ENCODE peak calls at places on chromosomes 2 and 18, in four cellular contexts. One of them, this sample, is unnamed.

GRCh38 chr2:173218331-173219056 is 136.2 kb upstream of the CDCA7 start:
- DNase-seq in fibroblast of lung: no peak
- DNase-seq in mammary epithelial cell: peak; percentile 40
- DNase-seq in PC-3: no peak
- DNase-seq in this sample: no peak

GRCh38 chr2:109397883-109398282 is 215.9 kb downstream of the SEPTIN10 start:
- DNase-seq in fibroblast of lung: no peak
- DNase-seq in mammary epithelial cell: no peak
- DNase-seq in PC-3: no peak
- DNase-seq in this sample: no peak

GRCh38 chr2:157032019-157032418 is 225.5 kb upstream of the GALNT5 start:
- DNase-seq in fibroblast of lung: peak; percentile 97
- DNase-seq in mammary epithelial cell: peak; percentile 88
- DNase-seq in PC-3: peak; percentile 96
- DNase-seq in this sample: peak; percentile 38

GRCh38 chr2:48849770-48850169 is 94.2 kb upstream of the LHCGR start:
- DNase-seq in fibroblast of lung: peak; percentile 94
- DNase-seq in mammary epithelial cell: peak; percentile 85
- DNase-seq in PC-3: peak; percentile 3
- DNase-seq in this sample: peak; percentile 73

GRCh38 chr2:11079131-11079824 is 76.0 kb upstream of the SLC66A3 start:
- DNase-seq in fibroblast of lung: no peak
- DNase-seq in mammary epithelial cell: no peak
- DNase-seq in PC-3: peak; percentile 62
- DNase-seq in this sample: no peak

GRCh38 chr2:181670632-181671031 is 9.7 kb downstream of the NEUROD1 start:
- DNase-seq in fibroblast of lung: no peak
- DNase-seq in mammary epithelial cell: no peak
- DNase-seq in PC-3: no peak
- DNase-seq in this sample: no peak

GRCh38 chr2:8115966-8116365 is 565.9 kb upstream of the ID2 start:
- DNase-seq in fibroblast of lung: peak; percentile 85
- DNase-seq in mammary epithelial cell: no peak
- DNase-seq in PC-3: no peak
- DNase-seq in this sample: no peak

GRCh38 chr2:216163518-216163917 is 54.4 kb downstream of the XRCC5 start:
- DNase-seq in fibroblast of lung: peak; percentile 63
- DNase-seq in mammary epithelial cell: no peak
- DNase-seq in PC-3: no peak
- DNase-seq in this sample: no peak

GRCh38 chr2:102236132-102236531 is 49.3 kb downstream of the IL1RL2 start:
- DNase-seq in fibroblast of lung: no peak
- DNase-seq in mammary epithelial cell: no peak
- DNase-seq in PC-3: no peak
- DNase-seq in this sample: no peak

GRCh38 chr18:68181956-68182355 is 533.0 kb downstream of the TMX3 start:
- DNase-seq in fibroblast of lung: peak; percentile 69
- DNase-seq in mammary epithelial cell: peak; percentile 4
- DNase-seq in PC-3: peak; percentile 71
- DNase-seq in this sample: no peak

GRCh38 chr2:109379507-109379906 is 234.3 kb downstream of the SEPTIN10 start:
- DNase-seq in fibroblast of lung: no peak
- DNase-seq in mammary epithelial cell: no peak
- DNase-seq in PC-3: no peak
- DNase-seq in this sample: no peak

GRCh38 chr2:28796620-28797019 is 14.0 kb upstream of the SPDYA start:
- DNase-seq in fibroblast of lung: no peak
- DNase-seq in mammary epithelial cell: no peak
- DNase-seq in PC-3: no peak
- DNase-seq in this sample: no peak

GRCh38 chr2:25409468-25409867 is 67.7 kb upstream of the DNMT3A start:
- DNase-seq in fibroblast of lung: no peak
- DNase-seq in mammary epithelial cell: no peak
- DNase-seq in PC-3: no peak
- DNase-seq in this sample: no peak
- H2AFZ ChIP-seq in fibroblast of lung: no peak overlapping the region
- H2AFZ ChIP-seq in mammary epithelial cell: no peak overlapping the region
- H2AFZ ChIP-seq in PC-3: no peak overlapping the region
- H2AFZ ChIP-seq in this sample: no peak overlapping the region

GRCh38 chr2:212536385-212537310 is 2.0 kb downstream of the ERBB4 start:
- DNase-seq in fibroblast of lung: no peak
- DNase-seq in mammary epithelial cell: no peak
- DNase-seq in PC-3: no peak
- DNase-seq in this sample: no peak
- H3K4me3 ChIP-seq in fibroblast of lung: peak overlapping the region; percentile 33
- H3K4me3 ChIP-seq in mammary epithelial cell: peak overlapping the region; percentile 54
- H3K4me3 ChIP-seq in PC-3: peak overlapping the region; percentile 79
- H3K4me3 ChIP-seq in this sample: no peak overlapping the region

GRCh38 chr2:86440631-86441391 is at the start of gene KDM3A:
- DNase-seq in fibroblast of lung: peak; percentile 99
- DNase-seq in mammary epithelial cell: peak; percentile 100
- DNase-seq in PC-3: peak; percentile 99
- DNase-seq in this sample: peak; percentile 98

GRCh38 chr2:86441392-86441788 is 219 bp downstream of the KDM3A start:
- DNase-seq in fibroblast of lung: no peak
- DNase-seq in mammary epithelial cell: no peak
- DNase-seq in PC-3: no peak
- DNase-seq in this sample: no peak

GRCh38 chr2:86442642-86443005 is 1.5 kb downstream of the KDM3A start:
- DNase-seq in fibroblast of lung: peak; percentile 96
- DNase-seq in mammary epithelial cell: peak; percentile 90
- DNase-seq in PC-3: peak; percentile 87
- DNase-seq in this sample: peak; percentile 23

GRCh38 chr2:86443601-86444000 is 2.4 kb downstream of the KDM3A start:
- DNase-seq in fibroblast of lung: no peak
- DNase-seq in mammary epithelial cell: no peak
- DNase-seq in PC-3: no peak
- DNase-seq in this sample: no peak

DNA sequence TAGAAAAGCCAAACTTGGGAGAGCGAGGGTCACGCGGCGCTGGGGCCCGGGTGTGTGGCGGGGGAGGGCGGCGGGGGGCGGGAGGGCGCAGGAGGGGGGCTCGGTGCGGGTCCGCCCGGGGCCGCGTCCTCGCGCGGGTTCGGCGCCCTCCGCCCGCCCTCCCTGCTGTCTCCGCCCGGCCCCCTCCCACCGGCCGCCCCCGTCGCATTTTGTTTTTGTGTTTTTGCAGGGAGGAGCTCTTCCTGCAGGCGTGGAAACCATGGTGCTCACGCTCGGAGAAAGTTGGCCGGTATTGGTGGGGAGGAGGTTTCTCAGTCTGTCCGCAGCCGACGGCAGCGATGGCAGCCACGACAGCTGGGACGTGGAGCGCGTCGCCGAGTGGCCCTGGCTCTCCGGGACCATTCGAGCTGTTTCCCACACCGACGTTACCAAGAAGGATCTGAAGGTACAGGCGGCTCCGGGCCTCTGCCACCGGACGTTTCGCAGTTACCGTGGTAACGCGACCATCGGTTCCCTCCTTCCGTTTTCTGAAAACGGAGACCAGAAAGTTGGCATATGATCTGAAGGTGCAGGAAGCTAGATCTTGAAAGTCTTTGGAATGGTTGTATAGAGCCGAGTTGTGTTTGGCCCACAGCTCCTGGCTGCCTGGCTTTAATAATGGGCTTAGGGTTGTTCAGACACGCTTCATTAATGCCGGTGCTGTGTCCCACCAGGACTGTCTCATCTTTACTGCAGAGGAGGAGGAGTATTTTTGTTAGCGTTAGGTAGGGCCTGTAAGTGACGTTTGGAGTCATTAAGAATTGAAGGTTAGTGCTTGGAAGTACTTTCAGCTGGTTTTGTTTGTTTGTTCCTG is 844 bp downstream of the KDM3A start:
- DNase-seq in fibroblast of lung: peak; percentile 65
- DNase-seq in mammary epithelial cell: peak; percentile 46
- DNase-seq in PC-3: peak; percentile 43
- DNase-seq in this sample: no peak
- H2AFZ ChIP-seq in fibroblast of lung: peak overlapping the region; percentile 62
- H2AFZ ChIP-seq in mammary epithelial cell: peak overlapping the region; percentile 95
- H2AFZ ChIP-seq in PC-3: peak overlapping the region; percentile 46
- H2AFZ ChIP-seq in this sample: peak overlapping the region; percentile 76

DNA sequence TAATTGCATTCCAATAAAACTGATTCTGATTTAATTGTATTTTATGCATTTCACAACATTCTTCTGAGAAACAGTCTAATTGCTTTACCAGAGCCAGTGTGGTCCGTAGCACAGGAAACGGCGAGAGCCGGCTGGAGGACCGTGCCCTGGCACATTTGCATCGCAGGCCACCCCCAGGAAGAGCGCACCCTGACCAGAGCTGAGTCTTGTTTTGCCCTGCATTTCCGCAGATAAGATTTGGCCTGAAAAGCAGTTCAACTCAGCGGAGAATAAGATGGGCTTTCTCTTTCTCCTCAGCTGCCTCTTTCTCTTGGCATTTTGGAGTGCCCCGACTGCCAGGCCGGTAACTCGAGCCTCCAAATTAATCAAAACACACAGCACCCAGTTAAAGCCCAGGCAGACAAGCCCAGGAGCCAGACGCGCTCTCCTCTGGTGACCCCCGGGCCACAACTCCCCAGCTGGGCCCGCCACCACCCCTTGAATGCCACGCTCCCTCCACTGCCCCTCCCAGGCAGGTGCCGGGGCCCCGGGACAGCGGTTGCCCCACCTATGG is 484 bp downstream of the COL4A4 start:
- DNase-seq in fibroblast of lung: no peak
- DNase-seq in mammary epithelial cell: peak; percentile 2
- DNase-seq in PC-3: no peak
- DNase-seq in this sample: no peak
- H3K4me3 ChIP-seq in fibroblast of lung: peak overlapping the region; percentile 23
- H3K4me3 ChIP-seq in mammary epithelial cell: peak overlapping the region; percentile 43
- H3K4me3 ChIP-seq in PC-3: peak overlapping the region; percentile 82
- H3K4me3 ChIP-seq in this sample: peak overlapping the region; percentile 59

GRCh38 chr2:118340103-118340502 is 251.8 kb downstream of the INSIG2 start:
- DNase-seq in fibroblast of lung: no peak
- DNase-seq in mammary epithelial cell: no peak
- DNase-seq in PC-3: no peak
- DNase-seq in this sample: no peak

GRCh38 chr2:118349365-118349764 is 261.1 kb downstream of the INSIG2 start:
- DNase-seq in fibroblast of lung: no peak
- DNase-seq in mammary epithelial cell: no peak
- DNase-seq in PC-3: no peak
- DNase-seq in this sample: no peak

GRCh38 chr2:118348380-118349024 is 260.2 kb downstream of the INSIG2 start:
- DNase-seq in fibroblast of lung: no peak
- DNase-seq in mammary epithelial cell: no peak
- DNase-seq in PC-3: no peak
- DNase-seq in this sample: no peak

DNA sequence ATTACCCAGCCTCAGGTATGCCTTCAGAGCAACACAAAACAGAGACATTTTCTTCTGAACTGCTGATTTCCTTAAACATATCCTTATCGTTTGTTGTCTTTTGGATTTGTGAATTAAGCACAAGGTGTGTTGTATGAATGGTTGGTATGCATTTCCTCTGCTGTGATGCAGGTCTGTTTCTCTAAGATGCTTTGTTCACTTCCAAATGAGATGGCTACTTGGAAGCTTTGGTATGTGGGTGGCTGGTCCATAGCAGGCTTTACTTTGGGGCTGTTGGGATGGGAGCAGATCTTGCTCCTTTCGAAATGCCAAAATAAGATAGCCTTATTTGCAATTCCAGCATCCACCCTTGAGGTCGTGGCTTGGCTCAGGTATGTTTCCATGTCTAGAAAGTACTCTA is 257.2 kb downstream of the INSIG2 start:
- DNase-seq in fibroblast of lung: no peak
- DNase-seq in mammary epithelial cell: no peak
- DNase-seq in PC-3: no peak
- DNase-seq in this sample: no peak
- H2AFZ ChIP-seq in fibroblast of lung: no peak overlapping the region
- H2AFZ ChIP-seq in mammary epithelial cell: no peak overlapping the region
- H2AFZ ChIP-seq in PC-3: no peak overlapping the region
- H2AFZ ChIP-seq in this sample: no peak overlapping the region

DNA sequence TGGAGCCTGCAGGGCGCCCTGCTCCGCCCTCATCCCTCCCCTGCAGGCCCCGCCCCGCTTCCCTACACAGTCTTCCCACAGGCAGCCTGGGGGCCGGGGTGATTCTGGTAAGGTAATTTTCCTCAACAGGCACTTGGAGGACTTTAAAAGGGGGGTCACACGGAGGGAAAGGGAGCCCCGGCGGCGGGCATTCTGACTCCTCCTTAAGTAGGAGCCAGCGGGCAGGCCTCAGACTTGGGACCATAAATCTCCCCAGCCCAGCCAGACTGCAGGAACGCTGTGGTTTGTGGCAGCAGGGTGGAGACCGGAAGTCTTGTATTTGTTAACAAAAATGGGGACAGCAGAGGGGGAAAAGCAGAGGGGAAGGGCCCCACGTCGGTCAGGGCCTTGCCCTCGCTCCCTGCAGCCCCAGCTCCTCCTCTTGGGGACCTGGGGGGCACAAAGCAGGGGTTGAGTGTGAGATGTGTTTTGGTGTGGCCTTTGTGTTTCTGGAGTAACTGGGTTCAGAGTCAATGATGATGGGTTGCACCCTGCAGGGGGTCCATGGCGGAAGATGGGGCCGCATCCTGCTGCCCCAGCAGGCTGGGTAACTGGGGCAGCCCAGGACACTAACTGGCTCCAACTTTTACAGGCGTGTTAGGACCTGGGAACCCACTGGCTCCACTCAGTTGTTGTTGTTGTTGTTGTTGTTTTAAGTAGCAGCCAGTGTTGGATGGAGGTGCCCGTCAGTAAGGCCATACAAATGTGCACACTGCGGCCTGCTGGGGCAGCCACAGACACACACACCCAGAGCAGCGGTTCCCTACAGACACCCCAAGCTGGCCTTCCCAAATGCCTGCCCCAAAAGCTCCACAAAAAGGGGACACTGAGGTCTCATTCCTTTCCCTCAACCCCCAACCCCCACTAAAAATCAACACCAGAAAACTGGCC is 27.7 kb downstream of the SMAD7 start:
- DNase-seq in fibroblast of lung: peak; percentile 97
- DNase-seq in mammary epithelial cell: peak; percentile 43
- DNase-seq in PC-3: peak; percentile 38
- DNase-seq in this sample: no peak
- H3K4me3 ChIP-seq in fibroblast of lung: peak overlapping the region; percentile 25
- H3K4me3 ChIP-seq in mammary epithelial cell: peak overlapping the region; percentile 26
- H3K4me3 ChIP-seq in PC-3: no peak overlapping the region
- H3K4me3 ChIP-seq in this sample: peak overlapping the region; percentile 28